ENCODE peak calls at places on chromosomes 7 and 10, in eight cellular contexts. N is nephron progenitor cell, Z is left ventricle myocardium inferior, O is left lung, J is AG09319, I is transverse colon, F is WTC11, M is NB4. S is an unnamed sample.

GRCh38 chr7:44307301-44307900 is 18.0 kb downstream of the CAMK2B start:
- DNase-seq in N (peak; percentile 48), Z (no peak), O (peak; percentile 45), J (peak; percentile 24), I (no peak), F (peak; percentile 54), M (peak; percentile 66), S (peak; percentile 74)

GRCh38 chr10:22002531-22003110 is 909 bp downstream of the DNAJC1 start:
- DNase-seq in N (no peak), Z (no peak), O (no peak), J (no peak), I (no peak), F (no peak), M (peak; percentile 44), S (peak; percentile 6)

GRCh38 chr10:98294270-98294627 is 26.3 kb upstream of the LOXL4 start:
- DNase-seq in N (no peak), Z (no peak), O (no peak), J (no peak), I (no peak), F (no peak), M (no peak), S (no peak)

GRCh38 chr10:80275756-80276155 is 13.7 kb downstream of the MAT1A start:
- DNase-seq in N (no peak), Z (no peak), O (no peak), J (no peak), I (no peak), F (no peak), M (no peak), S (no peak)

GRCh38 chr10:88657901-88658300 is 6.3 kb upstream of the LIPF start:
- DNase-seq in N (no peak), Z (no peak), O (no peak), J (no peak), I (no peak), F (no peak), M (no peak), S (no peak)

GRCh38 chr10:132006966-132007365 is 25.2 kb upstream of the BNIP3 start:
- DNase-seq in N (no peak), Z (no peak), O (no peak), J (no peak), I (no peak), F (peak; percentile 41), M (no peak), S (no peak)

GRCh38 chr10:129388435-129388834 is 78.6 kb upstream of the MGMT start:
- DNase-seq in N (no peak), Z (no peak), O (no peak), J (no peak), I (no peak), F (no peak), M (no peak), S (no peak)

GRCh38 chr10:91391915-91392314 is 18.2 kb upstream of the HECTD2 start:
- DNase-seq in N (no peak), Z (no peak), O (peak; percentile 24), J (no peak), I (no peak), F (no peak), M (no peak), S (no peak)

GRCh38 chr7:157539521-157539920 is 202.7 kb downstream of the DNAJB6 start:
- DNase-seq in N (no peak), Z (no peak), O (peak; percentile 31), J (no peak), I (no peak), F (peak; percentile 9), M (no peak), S (no peak)

GRCh38 chr7:86978804-86979506 is 80.5 kb downstream of the ELAPOR2 start:
- DNase-seq in N (no peak), Z (no peak), O (no peak), J (no peak), I (no peak), F (no peak), M (no peak), S (no peak)

GRCh38 chr10:73209705-73210104 is 37.4 kb downstream of the DNAJC9 start:
- DNase-seq in N (no peak), Z (no peak), O (no peak), J (no peak), I (no peak), F (no peak), M (no peak), S (no peak)

GRCh38 chr7:106450716-106451115 is 165.9 kb upstream of the NAMPT start:
- DNase-seq in N (no peak), Z (no peak), O (no peak), J (no peak), I (no peak), F (no peak), M (no peak), S (no peak)

GRCh38 chr7:55441002-55441401 is 75.9 kb downstream of the LANCL2 start:
- DNase-seq in N (no peak), Z (no peak), O (no peak), J (no peak), I (no peak), F (no peak), M (no peak), S (no peak)

GRCh38 chr7:22444181-22444966 is 55.6 kb downstream of the STEAP1B start:
- DNase-seq in N (no peak), Z (peak; percentile 16), O (no peak), J (no peak), I (peak; percentile 65), F (no peak), M (no peak), S (peak; percentile 92)

GRCh38 chr10:63115732-63116383 is 17.3 kb upstream of the NRBF2 start:
- DNase-seq in N (no peak), Z (peak; percentile 77), O (no peak), J (peak; percentile 91), I (peak; percentile 46), F (no peak), M (no peak), S (peak; percentile 10)

GRCh38 chr10:29585488-29585976 is 49.2 kb downstream of the SVIL start:
- DNase-seq in N (peak; percentile 23), Z (no peak), O (no peak), J (no peak), I (no peak), F (peak; percentile 72), M (no peak), S (no peak)

GRCh38 chr10:83607959-83608745 is 531.2 kb upstream of the GHITM start:
- DNase-seq in N (no peak), Z (no peak), O (no peak), J (no peak), I (no peak), F (no peak), M (no peak), S (no peak)

GRCh38 chr7:73770002-73770859 is at the start of gene CLDN3:
- DNase-seq in N (peak; percentile 76), Z (no peak), O (peak; percentile 94), J (no peak), I (peak; percentile 94), F (peak; percentile 93), M (peak; percentile 68), S (peak; percentile 95)

DNA sequence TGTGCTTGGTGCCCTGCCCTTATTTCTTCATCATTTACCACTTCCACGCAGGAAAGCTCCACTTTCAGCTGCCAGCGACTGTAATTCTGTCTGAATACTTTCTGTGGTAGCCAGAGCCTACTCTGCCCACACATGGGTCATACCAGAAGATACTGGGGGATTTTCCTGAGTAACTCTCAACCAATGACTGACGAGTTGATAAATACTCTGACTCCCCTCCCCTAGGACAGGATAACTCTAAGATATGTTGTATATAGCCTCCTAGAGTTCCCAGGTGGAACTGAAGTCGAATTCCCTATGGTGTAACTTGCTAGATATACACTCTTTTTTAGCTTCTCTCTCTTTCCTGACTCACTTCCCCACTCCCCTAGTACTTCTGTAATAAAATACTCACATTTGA is 29.8 kb downstream of the SEM1 start:
- DNase-seq in N (no peak), Z (no peak), O (no peak), J (no peak), I (no peak), F (no peak), M (no peak), S (no peak)
- TF ChIP-seq CTCF in N (no peak), Z (no peak), O (no peak), J (no peak), I (no peak), F (no peak), M (no peak), S (no peak)

DNA sequence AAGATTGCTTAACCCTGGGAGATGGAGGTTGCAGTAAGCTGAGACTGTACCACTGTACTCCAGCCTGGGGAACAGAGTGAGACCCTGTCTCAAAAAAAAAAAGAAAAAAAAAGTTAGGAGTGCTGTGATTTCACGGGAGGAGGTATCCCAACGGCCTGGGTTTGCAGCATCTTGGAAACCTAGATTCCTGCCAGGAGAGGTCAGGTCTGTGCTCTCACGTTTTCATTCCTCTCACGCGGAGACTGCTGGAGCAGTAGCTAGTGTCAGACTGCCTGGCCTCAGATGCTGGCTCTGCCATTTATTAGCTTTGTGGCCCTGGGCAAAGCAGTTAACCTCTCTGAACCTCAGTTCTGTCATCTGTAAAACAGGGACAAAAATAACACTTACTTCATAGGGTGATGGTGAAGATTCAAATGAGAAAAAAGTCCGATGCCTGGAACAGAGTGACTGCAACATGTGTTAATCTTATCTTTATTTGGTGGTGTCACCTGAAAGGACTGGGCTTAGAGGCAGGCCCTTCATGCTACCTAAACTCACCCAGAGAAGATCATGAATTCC is 94.9 kb downstream of the GAD2 start:
- DNase-seq in N (peak; percentile 8), Z (no peak), O (no peak), J (no peak), I (no peak), F (peak; percentile 31), M (no peak), S (no peak)
- TF ChIP-seq CTCF in N (no peak), Z (no peak), O (no peak), J (no peak), I (no peak), F (no peak), M (no peak), S (no peak)

GRCh38 chr7:23915196-23915595 is 205.2 kb downstream of the STK31 start:
- DNase-seq in N (no peak), Z (no peak), O (no peak), J (no peak), I (no peak), F (no peak), M (no peak), S (no peak)

GRCh38 chr7:23918856-23919255 is 208.8 kb downstream of the STK31 start:
- DNase-seq in N (no peak), Z (no peak), O (no peak), J (no peak), I (no peak), F (no peak), M (no peak), S (no peak)

GRCh38 chr7:23909426-23909825 is 199.4 kb downstream of the STK31 start:
- DNase-seq in N (no peak), Z (no peak), O (no peak), J (no peak), I (no peak), F (no peak), M (no peak), S (no peak)

DNA sequence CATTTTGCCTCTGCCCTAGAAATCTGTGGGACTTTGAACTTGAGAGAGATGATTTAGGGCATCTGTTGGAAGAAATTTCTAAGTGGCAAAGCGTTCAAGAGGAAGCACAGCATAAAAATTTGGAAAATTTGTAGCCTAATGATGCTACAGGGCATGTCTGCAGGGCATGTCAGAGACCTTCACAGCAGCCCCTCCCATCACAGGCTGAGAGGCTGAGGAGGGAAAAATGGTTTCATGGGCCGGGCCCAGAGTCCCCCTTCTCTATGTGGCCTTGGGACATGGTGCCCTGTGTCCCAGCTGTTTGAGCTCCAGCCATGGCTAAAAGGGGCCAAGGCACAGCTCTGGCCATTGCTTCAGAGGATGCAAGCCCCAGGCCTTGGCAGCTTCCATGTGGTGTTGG is 203.0 kb downstream of the STK31 start:
- DNase-seq in N (no peak), Z (no peak), O (no peak), J (no peak), I (no peak), F (no peak), M (no peak), S (no peak)
- TF ChIP-seq CTCF in N (no peak), Z (no peak), O (no peak), J (no peak), I (no peak), F (no peak), M (no peak), S (no peak)

GRCh38 chr7:142089035-142089434 is 22.5 kb upstream of the MGAM2 start:
- DNase-seq in N (no peak), Z (no peak), O (no peak), J (no peak), I (no peak), F (no peak), M (no peak), S (peak; percentile 10)
- TF ChIP-seq CTCF in N (no peak), Z (no peak), O (no peak), J (no peak), I (no peak), F (no peak), M (no peak), S (no peak)

S was measured in Calu3.